ENCODE peak calls at places on chromosome 21, in nine cellular contexts. V, F, Y, K, X, L, Z, U and S are unnamed samples.

GRCh38 chr21:41622831-41623548 is 115.0 kb upstream of the TMPRSS2 start:
- DNase-seq in V (no peak), F (no peak), Y (no peak), K (no peak), X (peak), L (peak), Z (no peak), U (no peak), S (no peak)

GRCh38 chr21:46551636-46552241 is 53.1 kb downstream of the S100B start:
- DNase-seq in V (no peak), F (no peak), Y (no peak), K (no peak), X (no peak), L (peak), Z (no peak), U (peak), S (no peak)

GRCh38 chr21:37259426-37259825 is 7.7 kb downstream of the VPS26C start:
- DNase-seq in V (no peak), F (no peak), Y (no peak), K (no peak), X (no peak), L (no peak), Z (no peak), U (no peak), S (no peak)

GRCh38 chr21:39111928-39112327 is 71.3 kb downstream of the PSMG1 start:
- DNase-seq in V (no peak), F (no peak), Y (no peak), K (no peak), X (no peak), L (no peak), Z (no peak), U (no peak), S (no peak)

GRCh38 chr21:39263372-39263771 is 50.1 kb downstream of the BRWD1 start:
- DNase-seq in V (no peak), F (no peak), Y (no peak), K (peak), X (no peak), L (no peak), Z (no peak), U (no peak), S (no peak)

GRCh38 chr21:38524168-38525153 is 26.2 kb upstream of the ERG start:
- DNase-seq in V (no peak), F (no peak), Y (no peak), K (no peak), X (no peak), L (no peak), Z (no peak), U (no peak), S (no peak)

GRCh38 chr21:17391811-17392340 is 121.0 kb upstream of the CXADR start:
- DNase-seq in V (no peak), F (no peak), Y (no peak), K (no peak), X (no peak), L (no peak), Z (no peak), U (no peak), S (no peak)

GRCh38 chr21:36754241-36754881 is 55.4 kb downstream of the SIM2 start:
- DNase-seq in V (no peak), F (no peak), Y (no peak), K (no peak), X (no peak), L (no peak), Z (no peak), U (no peak), S (no peak)

GRCh38 chr21:42565886-42566523 is 52.4 kb downstream of the SLC37A1 start:
- DNase-seq in V (no peak), F (no peak), Y (no peak), K (no peak), X (no peak), L (no peak), Z (no peak), U (peak), S (no peak)

GRCh38 chr21:45382698-45383000 is 22.3 kb upstream of the COL18A1 start:
- DNase-seq in V (no peak), F (no peak), Y (no peak), K (no peak), X (no peak), L (no peak), Z (no peak), U (no peak), S (no peak)

GRCh38 chr21:16388911-16389515 is 659.2 kb downstream of the USP25 start:
- DNase-seq in V (no peak), F (no peak), Y (no peak), K (no peak), X (no peak), L (no peak), Z (no peak), U (no peak), S (no peak)